ENCODE peak calls at places on chromosomes 2 and 18, in four cellular contexts. L is M059J, H is AG04450, R is GM23248. Y is an unnamed sample.
A peak's percentile ranks its signal among the peaks of the same experiment; 100 is the strongest.

GRCh38 chr2:142037051-142037450 is 93.8 kb downstream of the LRP1B start:
- DNase-seq in L (peak; percentile 13), H (no peak), R (peak; percentile 55), Y (no peak)

GRCh38 chr18:21897811-21898210 is 157.2 kb downstream of the MIB1 start:
- DNase-seq in L (peak; percentile 61), H (no peak), R (peak; percentile 65), Y (no peak)

GRCh38 chr2:65456074-65456473 is 23.7 kb upstream of the SPRED2 start:
- DNase-seq in L (peak; percentile 91), H (no peak), R (peak; percentile 92), Y (peak; percentile 63)

GRCh38 chr2:150127271-150127990 is 360.0 kb downstream of the RND3 start:
- DNase-seq in L (no peak), H (no peak), R (peak; percentile 21), Y (no peak)

GRCh38 chr2:86338778-86339295 is 1.4 kb upstream of the REEP1 start:
- DNase-seq in L (no peak), H (no peak), R (no peak), Y (no peak)

GRCh38 chr2:145012806-145013205 is 492.9 kb upstream of the ZEB2 start:
- DNase-seq in L (no peak), H (no peak), R (no peak), Y (no peak)

GRCh38 chr2:172709566-172710291 is 25.9 kb upstream of the RAPGEF4 start:
- DNase-seq in L (no peak), H (no peak), R (no peak), Y (no peak)

GRCh38 chr2:182406221-182406620 is 20.6 kb downstream of the PDE1A start:
- DNase-seq in L (no peak), H (no peak), R (peak; percentile 69), Y (no peak)

GRCh38 chr2:216698895-216699294 is 3.5 kb upstream of the IGFBP5 start:
- DNase-seq in L (peak; percentile 71), H (no peak), R (peak; percentile 85), Y (no peak)

GRCh38 chr18:68467966-68468365 is 246.9 kb downstream of the TMX3 start:
- DNase-seq in L (peak; percentile 43), H (no peak), R (no peak), Y (no peak)

GRCh38 chr2:234514873-234515638 is 18.2 kb upstream of the ARL4C start:
- DNase-seq in L (peak; percentile 4), H (no peak), R (peak; percentile 17), Y (no peak)

GRCh38 chr18:79982736-79983135 is 5.6 kb downstream of the TXNL4A start:
- DNase-seq in L (peak; percentile 35), H (no peak), R (peak; percentile 31), Y (no peak)

GRCh38 chr2:140023291-140023690 is 1243.1 kb upstream of the NXPH2 start:
- DNase-seq in L (peak; percentile 0), H (no peak), R (peak; percentile 1), Y (no peak)

GRCh38 chr2:160613466-160614153 is 120.0 kb upstream of the RBMS1 start:
- DNase-seq in L (peak; percentile 89), H (peak; percentile 27), R (peak; percentile 86), Y (peak; percentile 60)

GRCh38 chr18:60295776-60296175 is 76.8 kb downstream of the MC4R start:
- DNase-seq in L (no peak), H (no peak), R (no peak), Y (no peak)

GRCh38 chr18:37409870-37410269 is 155.7 kb downstream of the CELF4 start:
- DNase-seq in L (no peak), H (no peak), R (no peak), Y (no peak)

GRCh38 chr2:237101118-237101979 is 15.7 kb downstream of the COPS8 start:
- DNase-seq in L (no peak), H (no peak), R (no peak), Y (no peak)

GRCh38 chr18:76169733-76170132 is 325.3 kb downstream of the ZNF516 start:
- DNase-seq in L (peak; percentile 0), H (no peak), R (no peak), Y (no peak)

GRCh38 chr2:224136394-224136793 is 97.3 kb upstream of the SERPINE2 start:
- DNase-seq in L (no peak), H (no peak), R (peak; percentile 68), Y (no peak)

GRCh38 chr18:11981633-11982366 is 493 bp downstream of the IMPA2 start:
- DNase-seq in L (peak; percentile 39), H (no peak), R (peak; percentile 52), Y (no peak)

GRCh38 chr2:216292886-216293291 is 79.4 kb downstream of the MARCHF4 start:
- DNase-seq in L (no peak), H (no peak), R (peak; percentile 64), Y (no peak)

GRCh38 chr2:228876296-228876695 is 394.8 kb downstream of the PID1 start:
- DNase-seq in L (no peak), H (no peak), R (no peak), Y (no peak)

GRCh38 chr2:155250800-155251199 is 552.3 kb downstream of the KCNJ3 start:
- DNase-seq in L (no peak), H (no peak), R (peak; percentile 1), Y (no peak)

GRCh38 chr2:204871246-204871953 is 326.1 kb downstream of the PARD3B start:
- DNase-seq in L (peak; percentile 34), H (peak; percentile 18), R (peak; percentile 63), Y (no peak)

GRCh38 chr2:9484533-9484932 is 10.2 kb downstream of the IAH1 start:
- DNase-seq in L (peak; percentile 7), H (peak; percentile 55), R (peak; percentile 69), Y (no peak)

GRCh38 chr2:15963977-15964670 is 23.8 kb downstream of the MYCN start:
- DNase-seq in L (no peak), H (no peak), R (no peak), Y (no peak)

GRCh38 chr2:172436889-172437288 is 9.5 kb downstream of the ITGA6 start:
- DNase-seq in L (no peak), H (no peak), R (no peak), Y (no peak)

GRCh38 chr2:193806088-193806774 is 1611.5 kb upstream of the TMEFF2 start:
- DNase-seq in L (no peak), H (no peak), R (no peak), Y (no peak)